ENCODE peak calls at places on chromosomes 16 and 17, in four cellular contexts. D is stomach, J is lower lobe of right lung, B is A673. Q is an unnamed sample.

GRCh38 chr16:15925631-15926030 is 23.8 kb upstream of the ABCC1 start:
- DNase-seq in B (no peak), J (no peak), D (no peak), Q (no peak)

GRCh38 chr17:56602292-56603130 is 9.0 kb downstream of the NOG start:
- DNase-seq in B (no peak), J (no peak), D (no peak), Q (peak)

GRCh38 chr17:73423159-73423715 is 111.4 kb upstream of the CDC42EP4 start:
- DNase-seq in D (no peak), J (peak), B (no peak), Q (no peak)

GRCh38 chr17:59345476-59345875 is 14.0 kb downstream of the YPEL2 start:
- DNase-seq in B (no peak), D (no peak), J (no peak), Q (no peak)

GRCh38 chr16:4314532-4315184 is 1.2 kb upstream of the GLIS2 start:
- DNase-seq in J (no peak), B (peak), D (no peak), Q (no peak)

GRCh38 chr17:13996758-13997157 is 72.5 kb upstream of the COX10 start:
- DNase-seq in B (no peak), J (no peak), D (no peak), Q (no peak)

GRCh38 chr17:9767432-9767991 is 23.9 kb downstream of the DHRS7C start:
- DNase-seq in B (no peak), D (no peak), J (no peak), Q (no peak)

GRCh38 chr16:86756882-86757703 is 178.7 kb downstream of the FOXL1 start:
- DNase-seq in D (no peak), J (no peak), B (no peak), Q (no peak)

GRCh38 chr16:53614346-53614745 is 89.3 kb downstream of the RPGRIP1L start:
- DNase-seq in J (no peak), B (no peak), D (no peak), Q (no peak)

GRCh38 chr16:50001144-50001543 is 23.9 kb upstream of the CNEP1R1 start:
- DNase-seq in J (no peak), B (no peak), D (no peak), Q (no peak)

GRCh38 chr17:82014432-82014831 is 8.2 kb downstream of the CENPX start:
- DNase-seq in D (no peak), J (no peak), B (peak), Q (no peak)

GRCh38 chr16:73068546-73069401 is 20.8 kb upstream of the ZFHX3 start:
- DNase-seq in B (peak), D (no peak), J (peak), Q (no peak)

GRCh38 chr17:45868276-45868675 is 23.6 kb downstream of the SPPL2C start:
- DNase-seq in J (no peak), B (peak), D (no peak), Q (no peak)

GRCh38 chr17:58531661-58532554 is 17.5 kb upstream of the MTMR4 start:
- DNase-seq in J (peak), B (peak), D (peak), Q (peak)

GRCh38 chr16:23081675-23082119 is 67.6 kb downstream of the USP31 start:
- DNase-seq in D (no peak), J (no peak), B (no peak), Q (no peak)

GRCh38 chr16:71894229-71894920 is 956 bp upstream of the IST1 start:
- DNase-seq in D (peak), J (peak), B (peak), Q (peak)

GRCh38 chr17:57940217-57940616 is 15.0 kb downstream of the CUEDC1 start:
- DNase-seq in B (no peak), J (no peak), D (no peak), Q (no peak)

GRCh38 chr16:75011634-75012307 is 12.9 kb downstream of the ZNRF1 start:
- DNase-seq in D (no peak), B (peak), J (no peak), Q (peak)

GRCh38 chr17:75685508-75685907 is 18.4 kb downstream of the SAP30BP start:
- DNase-seq in D (no peak), B (no peak), J (no peak), Q (no peak)

GRCh38 chr17:77693776-77694175 is 264.7 kb upstream of the TNRC6C start:
- DNase-seq in J (no peak), B (no peak), D (no peak), Q (no peak)

GRCh38 chr16:86252596-86252995 is 257.7 kb upstream of the FOXF1 start:
- DNase-seq in J (no peak), D (no peak), B (peak), Q (no peak)

GRCh38 chr17:61186996-61187395 is 212.6 kb upstream of the TBX2 start:
- DNase-seq in J (no peak), D (no peak), B (no peak), Q (no peak)

GRCh38 chr16:19559242-19559910 is 3.9 kb downstream of the VPS35L start:
- DNase-seq in B (peak), J (no peak), D (no peak), Q (peak)

GRCh38 chr17:77147357-77147801 is 6.6 kb downstream of the SEC14L1 start:
- DNase-seq in B (no peak), J (no peak), D (no peak), Q (no peak)

GRCh38 chr17:3512512-3513171 is 36.8 kb downstream of the ASPA start:
- DNase-seq in D (peak), B (no peak), J (no peak), Q (no peak)

GRCh38 chr16:19238386-19238785 is 47.1 kb upstream of the CLEC19A start:
- DNase-seq in B (no peak), J (no peak), D (no peak), Q (no peak)

GRCh38 chr16:85296859-85297698 is 184.8 kb upstream of the CIBAR2 start:
- DNase-seq in B (peak), J (peak), D (peak), Q (peak)

GRCh38 chr16:17459903-17460521 is 10.7 kb downstream of the XYLT1 start:
- DNase-seq in D (no peak), J (no peak), B (no peak), Q (no peak)

GRCh38 chr16:75333770-75334169 is 82.3 kb upstream of the BCAR1 start:
- DNase-seq in D (no peak), J (no peak), B (peak), Q (no peak)

GRCh38 chr17:31391496-31391949 is at the start of gene RAB11FIP4:
- DNase-seq in J (no peak), B (peak), D (peak), Q (peak)

GRCh38 chr16:266258-267164 is 9.2 kb downstream of the RGS11 start:
- DNase-seq in B (no peak), D (no peak), J (no peak), Q (no peak)

GRCh38 chr17:7548585-7549400 is at the start of gene TNFSF12:
- DNase-seq in B (no peak), J (peak), D (peak), Q (peak)

GRCh38 chr16:17474037-17474436 is 3.3 kb upstream of the XYLT1 start:
- DNase-seq in B (no peak), D (no peak), J (no peak), Q (no peak)

GRCh38 chr17:77741109-77741508 is 217.4 kb upstream of the TNRC6C start:
- DNase-seq in B (peak), D (no peak), J (no peak), Q (peak)

GRCh38 chr17:71438631-71439146 is 682.1 kb upstream of the SOX9 start:
- DNase-seq in J (no peak), B (peak), D (no peak), Q (no peak)

GRCh38 chr16:67470314-67470713 is 10.6 kb downstream of the ATP6V0D1 start:
- DNase-seq in J (peak), B (no peak), D (peak), Q (no peak)

GRCh38 chr16:83903739-83904138 is 4.8 kb downstream of the MLYCD start:
- DNase-seq in D (no peak), J (no peak), B (no peak), Q (no peak)

GRCh38 chr17:68957944-68958343 is 2.8 kb upstream of the ABCA8 start:
- DNase-seq in D (no peak), J (no peak), B (no peak), Q (no peak)

GRCh38 chr17:68953340-68953997 is 1.7 kb downstream of the ABCA8 start:
- DNase-seq in D (no peak), J (no peak), B (no peak), Q (no peak)

GRCh38 chr17:68954146-68954971 is 833 bp downstream of the ABCA8 start:
- DNase-seq in B (no peak), J (no peak), D (no peak), Q (no peak)

GRCh38 chr17:68950725-68951124 is 4.5 kb downstream of the ABCA8 start:
- DNase-seq in B (no peak), J (no peak), D (no peak), Q (no peak)

DNA sequence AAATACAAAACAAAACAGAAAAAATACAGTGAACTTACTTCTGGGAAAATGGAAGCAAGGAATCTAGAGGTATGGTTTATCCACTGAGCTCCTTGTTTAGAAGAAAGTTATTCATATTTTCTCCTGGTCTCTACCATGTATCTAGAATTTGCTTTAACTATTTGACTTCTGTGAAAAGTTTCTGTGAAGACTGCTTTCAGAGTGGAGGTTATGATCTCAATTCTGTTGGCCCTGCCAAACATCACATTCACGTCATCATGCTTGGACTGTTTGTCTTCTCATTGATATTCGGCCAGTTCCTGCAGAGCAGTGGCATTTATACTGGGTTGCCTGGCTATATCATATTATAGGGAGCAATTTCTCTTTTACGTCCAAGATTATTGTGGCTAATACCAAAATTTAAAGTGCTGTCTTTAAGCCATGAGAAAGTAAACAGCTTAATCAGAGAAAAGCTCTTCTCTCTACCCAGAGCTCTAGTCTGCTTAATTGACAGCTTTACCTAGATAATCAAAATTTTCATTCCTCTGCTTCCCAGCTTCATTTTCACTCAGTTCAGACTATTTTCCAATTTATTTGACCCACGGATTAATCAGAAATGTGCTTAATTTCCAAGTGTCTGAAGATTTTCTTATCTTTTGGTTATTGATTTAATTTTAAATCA is at the start of gene ABCA8:
- DNase-seq in D (no peak), B (peak), J (no peak), Q (no peak)
- H3K27ac ChIP-seq in D (peak), B (no peak), J (peak), Q (no peak)

GRCh38 chr17:29591737-29592624 is 951 bp upstream of the ANKRD13B start:
- DNase-seq in J (peak), B (peak), D (peak), Q (peak)

GRCh38 chr17:29592850-29593545 is at the start of gene ANKRD13B:
- DNase-seq in J (peak), D (no peak), B (peak), Q (no peak)

GRCh38 chr17:29594441-29595090 is 1.6 kb downstream of the ANKRD13B start:
- DNase-seq in B (no peak), D (no peak), J (peak), Q (no peak)

GRCh38 chr17:29595107-29595942 is 2.4 kb downstream of the ANKRD13B start:
- DNase-seq in D (no peak), B (no peak), J (no peak), Q (no peak)

GRCh38 chr17:29593546-29594440 is 861 bp downstream of the ANKRD13B start:
- DNase-seq in J (peak), B (peak), D (no peak), Q (no peak)
- TF ChIP-seq CTCF in J (peak), B (peak), D (no peak), Q (peak)

DNA sequence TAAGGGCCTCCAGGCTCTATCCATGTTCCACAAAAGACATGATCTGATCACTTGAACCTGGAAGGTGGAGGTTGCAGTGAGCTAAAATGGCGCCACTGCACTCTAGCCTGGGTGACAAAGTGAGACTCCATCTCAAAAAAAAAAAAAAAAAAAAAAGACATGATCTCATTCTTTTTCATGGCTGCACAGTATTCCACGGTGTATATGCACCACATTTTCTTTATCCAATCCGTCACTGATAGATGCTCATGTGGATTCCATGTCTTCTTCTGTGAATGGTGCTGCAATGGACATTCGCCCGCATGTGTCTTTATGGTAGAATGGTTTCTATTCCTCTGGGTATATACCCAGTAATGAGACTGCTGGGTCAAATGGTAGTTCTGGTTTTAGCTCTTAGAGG is 124.4 kb downstream of the ANKRD11 start:
- DNase-seq in J (no peak), D (no peak), B (no peak), Q (no peak)
- H3K27ac ChIP-seq in J (no peak), D (no peak), B (no peak), Q (no peak)

GRCh38 chr17:21163101-21163500 is 36.3 kb downstream of the DHRS7B start:
- DNase-seq in D (no peak), J (no peak), B (no peak), Q (no peak)
- TF ChIP-seq CTCF in D (no peak), J (no peak), B (no peak), Q (no peak)

GRCh38 chr17:17748179-17748578 is 66.9 kb downstream of the RAI1 start:
- DNase-seq in J (no peak), B (peak), D (no peak), Q (no peak)
- H3K27ac ChIP-seq in J (no peak), B (peak), D (no peak), Q (no peak)

GRCh38 chr17:79146562-79146961 is 71.9 kb downstream of the ENGASE start:
- DNase-seq in B (no peak), J (no peak), D (no peak), Q (no peak)
- TF ChIP-seq CTCF in B (no peak), J (no peak), D (no peak), Q (no peak)

GRCh38 chr17:40323731-40324650 is 15.0 kb downstream of the RARA start:
- DNase-seq in D (no peak), B (no peak), J (peak), Q (peak)
- H3K27ac ChIP-seq in D (peak), B (peak), J (peak), Q (peak)

GRCh38 chr17:47823519-47823918 is 1.9 kb upstream of the OSBPL7 start:
- DNase-seq in D (no peak), J (no peak), B (no peak), Q (no peak)
- TF ChIP-seq CTCF in D (no peak), J (no peak), B (no peak), Q (no peak)

Q was measured in CD4-positive, alpha-beta T cell.